ENCODE peak calls at places on chromosomes 12 and 14, in ten cellular contexts. G is stimulated activated CD4-positive, alpha-beta T cell treated with anti-CD3 and anti-CD28 coated beads, Interleukin-1b, Interleukin-23, amount 100 ng/mL, for 24 hours; Z is NCI-H2081; D is activated T-helper 1 cell treated with Interleukin-2 at 50 U/mL for 16 hours; E is mucosa of descending colon; K is B cell; U is ascending aorta; X is AG10803; R is Daoy; H is CD4-positive, alpha-beta memory T cell. V is an unnamed sample.

GRCh38 chr12:123387508-123388217 is 3.7 kb downstream of the KMT5A start:
- DNase-seq in X (no peak), D (no peak), G (no peak), U (no peak), R (no peak), K (no peak), Z (no peak), E (no peak), H (no peak), V (no peak)

GRCh38 chr12:78880078-78880477 is 15.5 kb downstream of the SYT1 start:
- DNase-seq in Z (no peak), U (no peak), G (no peak), X (peak; percentile 4), K (no peak), H (no peak), D (no peak), R (no peak), E (no peak), V (no peak)

GRCh38 chr12:10736460-10736859 is 13.3 kb upstream of the YBX3 start:
- DNase-seq in Z (no peak), H (no peak), K (no peak), D (no peak), X (no peak), E (no peak), U (no peak), G (no peak), R (no peak), V (no peak)

GRCh38 chr12:106281056-106281782 is 21.3 kb upstream of the TCP11L2 start:
- DNase-seq in E (no peak), G (no peak), K (no peak), D (no peak), R (no peak), X (no peak), H (no peak), Z (no peak), U (no peak), V (no peak)

GRCh38 chr14:38950676-38951075 is 152.4 kb downstream of the SEC23A start:
- DNase-seq in K (no peak), U (no peak), R (no peak), X (no peak), D (no peak), E (no peak), Z (no peak), G (no peak), H (no peak), V (no peak)

GRCh38 chr14:67517083-67517482 is 16.0 kb upstream of the PLEKHH1 start:
- DNase-seq in H (no peak), U (no peak), D (no peak), E (no peak), K (no peak), R (peak; percentile 33), Z (no peak), X (peak; percentile 17), G (no peak), V (peak; percentile 69)

GRCh38 chr12:88113871-88114270 is 28.0 kb downstream of the CEP290 start:
- DNase-seq in D (no peak), U (no peak), G (no peak), R (peak; percentile 2), K (no peak), X (peak; percentile 15), E (no peak), H (no peak), Z (no peak), V (no peak)

GRCh38 chr12:48189331-48190125 is 6.1 kb downstream of the CCDC184 start:
- DNase-seq in H (peak; percentile 64), E (no peak), K (peak; percentile 77), G (no peak), U (peak; percentile 85), D (peak; percentile 38), R (peak; percentile 65), Z (peak; percentile 51), X (peak; percentile 64), V (no peak)

GRCh38 chr14:68667313-68667791 is 125.5 kb downstream of the ZFP36L1 start:
- DNase-seq in G (no peak), D (no peak), H (no peak), Z (no peak), X (peak; percentile 100), R (no peak), K (no peak), E (no peak), U (peak; percentile 12), V (no peak)

GRCh38 chr14:30550335-30550734 is 8.6 kb upstream of the G2E3 start:
- DNase-seq in U (no peak), H (no peak), D (no peak), Z (no peak), X (peak; percentile 48), R (peak; percentile 23), E (no peak), G (no peak), K (no peak), V (no peak)

GRCh38 chr14:39459795-39460478 is 27.7 kb upstream of the FBXO33 start:
- DNase-seq in D (no peak), X (no peak), G (no peak), K (no peak), R (no peak), Z (no peak), E (no peak), H (no peak), U (no peak), V (no peak)

GRCh38 chr14:93023802-93024434 is 91.8 kb downstream of the ITPK1 start:
- DNase-seq in X (no peak), H (no peak), G (no peak), E (no peak), R (no peak), Z (no peak), D (no peak), K (no peak), U (no peak), V (no peak)

GRCh38 chr12:107490000-107490399 is 195.6 kb upstream of the PWP1 start:
- DNase-seq in D (no peak), K (peak; percentile 29), E (no peak), X (no peak), Z (no peak), U (peak; percentile 22), R (no peak), H (no peak), G (no peak), V (no peak)

GRCh38 chr14:103690332-103690731 is 24.9 kb downstream of the XRCC3 start:
- DNase-seq in R (no peak), G (no peak), K (no peak), Z (no peak), X (no peak), D (no peak), E (no peak), H (no peak), U (no peak), V (no peak)

GRCh38 chr12:80700327-80700726 is 7.1 kb upstream of the MYF6 start:
- DNase-seq in H (no peak), K (no peak), Z (no peak), U (no peak), E (no peak), X (no peak), D (no peak), R (no peak), G (no peak), V (no peak)

GRCh38 chr14:44895716-44896115 is 66.0 kb downstream of the KLHL28 start:
- DNase-seq in U (no peak), K (no peak), R (no peak), G (no peak), E (no peak), D (no peak), H (no peak), Z (no peak), X (peak; percentile 89), V (no peak)

GRCh38 chr14:104851896-104852663 is 13.0 kb upstream of the CEP170B start:
- DNase-seq in X (no peak), D (no peak), R (no peak), U (peak; percentile 46), H (no peak), G (no peak), Z (no peak), E (no peak), K (no peak), V (no peak)

GRCh38 chr12:19941096-19941495 is 427.2 kb upstream of the PDE3A start:
- DNase-seq in U (no peak), Z (no peak), E (no peak), X (no peak), R (no peak), G (no peak), K (no peak), D (no peak), H (no peak), V (no peak)

GRCh38 chr14:89304972-89305703 is 111.9 kb downstream of the FOXN3 start:
- DNase-seq in K (peak; percentile 85), U (peak; percentile 77), G (no peak), D (no peak), Z (no peak), X (peak; percentile 76), R (peak; percentile 41), E (no peak), H (no peak), V (no peak)

GRCh38 chr14:105982664-105983063 is 456.3 kb downstream of the TMEM121 start:
- DNase-seq in E (no peak), Z (no peak), G (no peak), D (no peak), U (no peak), H (no peak), K (no peak), X (no peak), R (no peak), V (no peak)

GRCh38 chr12:49338830-49339463 is 2.0 kb upstream of the C1QL4 start:
- DNase-seq in D (no peak), G (no peak), U (no peak), Z (no peak), K (no peak), E (no peak), R (no peak), H (no peak), X (no peak), V (no peak)

GRCh38 chr14:22837750-22838538 is 1.6 kb downstream of the MMP14 start:
- DNase-seq in K (no peak), X (peak; percentile 60), H (no peak), E (peak; percentile 65), D (no peak), G (no peak), Z (no peak), R (peak; percentile 68), U (peak; percentile 85), V (peak; percentile 73)

GRCh38 chr12:69880566-69880965 is 55.5 kb downstream of the MYRFL start:
- DNase-seq in K (no peak), X (peak; percentile 28), R (no peak), G (no peak), U (no peak), D (no peak), Z (no peak), E (no peak), H (no peak), V (no peak)

GRCh38 chr12:68538722-68539614 is 71.7 kb upstream of the RAP1B start:
- DNase-seq in D (peak; percentile 12), U (peak; percentile 72), X (peak; percentile 67), G (no peak), R (peak; percentile 89), H (peak; percentile 72), K (peak; percentile 35), Z (no peak), E (no peak), V (peak; percentile 74)

GRCh38 chr14:75614179-75614578 is 35.8 kb downstream of the FLVCR2 start:
- DNase-seq in H (no peak), X (no peak), U (no peak), K (no peak), G (no peak), D (no peak), Z (no peak), E (no peak), R (no peak), V (no peak)

GRCh38 chr14:75884198-75884611 is 97.6 kb downstream of the TGFB3 start:
- DNase-seq in R (peak; percentile 52), H (no peak), D (no peak), G (no peak), K (no peak), E (no peak), U (no peak), Z (no peak), X (peak; percentile 92), V (no peak)

GRCh38 chr12:58341791-58342190 is 400.4 kb downstream of the ATP23 start:
- DNase-seq in X (peak; percentile 76), R (no peak), U (no peak), G (no peak), H (no peak), K (no peak), E (no peak), Z (peak; percentile 40), D (no peak), V (no peak)

GRCh38 chr14:101400815-101401214 is 160.5 kb upstream of the DIO3 start:
- DNase-seq in G (no peak), K (no peak), U (no peak), E (no peak), X (peak; percentile 8), H (no peak), D (no peak), Z (no peak), R (no peak), V (no peak)